ENCODE peak calls at places on chromosomes 2 and 18, in eight cellular contexts. U is testis, N is Calu3, D is transverse colon, Q is endothelial cell, K is mucosa of descending colon, M is IMR-90, X is astrocyte of the cerebellum. Z is an unnamed sample.

GRCh38 chr2:210715560-210715959 is 159.2 kb downstream of the CPS1 start:
- DNase-seq in X (no peak), K (no peak), N (no peak), D (no peak), Q (no peak), M (no peak), U (peak; percentile 39), Z (no peak)

GRCh38 chr18:39845673-39846072 is 2109.4 kb upstream of the PIK3C3 start:
- DNase-seq in D (no peak), X (no peak), N (no peak), U (no peak), K (no peak), Q (no peak), M (no peak), Z (no peak)

GRCh38 chr2:76640905-76641304 is 881.3 kb downstream of the LRRTM4 start:
- DNase-seq in U (no peak), X (no peak), N (no peak), D (no peak), K (no peak), Q (no peak), M (no peak), Z (no peak)

GRCh38 chr2:225419033-225419432 is 19.5 kb downstream of the NYAP2 start:
- DNase-seq in X (no peak), K (no peak), M (no peak), U (no peak), N (no peak), D (no peak), Q (no peak), Z (no peak)

GRCh38 chr2:15985531-15985930 is 45.2 kb downstream of the MYCN start:
- DNase-seq in K (no peak), D (no peak), U (no peak), N (no peak), Q (no peak), M (no peak), X (no peak), Z (no peak)

GRCh38 chr2:61733563-61733962 is 120.3 kb downstream of the FAM161A start:
- DNase-seq in N (no peak), X (no peak), Q (no peak), K (no peak), M (peak; percentile 50), D (no peak), U (no peak), Z (no peak)

GRCh38 chr18:74499633-74500032 is 3.5 kb downstream of the CNDP2 start:
- DNase-seq in D (peak; percentile 84), Q (no peak), N (peak; percentile 66), M (no peak), U (no peak), X (no peak), K (peak; percentile 79), Z (peak; percentile 62)

GRCh38 chr2:142502402-142502801 is 371.6 kb upstream of the LRP1B start:
- DNase-seq in D (no peak), X (no peak), Q (no peak), U (no peak), K (no peak), N (no peak), M (no peak), Z (no peak)

GRCh38 chr2:160402997-160403979 is 90.3 kb downstream of the RBMS1 start:
- DNase-seq in Q (no peak), X (no peak), U (no peak), M (peak; percentile 68), D (no peak), N (no peak), K (no peak), Z (no peak)

GRCh38 chr2:60808330-60808801 is 52.3 kb downstream of the PAPOLG start:
- DNase-seq in N (no peak), K (no peak), Q (no peak), U (peak; percentile 35), M (no peak), X (no peak), D (no peak), Z (no peak)

GRCh38 chr18:76252880-76253279 is 242.2 kb downstream of the ZNF516 start:
- DNase-seq in K (no peak), U (no peak), N (no peak), Q (peak; percentile 43), M (peak; percentile 6), D (no peak), X (no peak), Z (no peak)

GRCh38 chr2:230472619-230473018 is 56.6 kb downstream of the SP100 start:
- DNase-seq in M (peak; percentile 59), D (no peak), N (no peak), K (no peak), Q (no peak), U (no peak), X (peak; percentile 1), Z (no peak)

GRCh38 chr18:48828713-48829442 is 121.9 kb downstream of the SMAD7 start:
- DNase-seq in D (no peak), Q (no peak), N (no peak), U (no peak), M (no peak), X (no peak), K (peak; percentile 25), Z (no peak)

GRCh38 chr2:30293303-30293912 is 62.1 kb downstream of the LBH start:
- DNase-seq in M (peak; percentile 100), K (no peak), Q (peak; percentile 7), U (no peak), D (no peak), X (peak; percentile 60), N (peak; percentile 41), Z (no peak)

GRCh38 chr18:48663931-48664847 is 125.4 kb downstream of the CTIF start:
- DNase-seq in K (peak; percentile 85), Q (peak; percentile 85), N (peak; percentile 87), M (peak; percentile 36), X (no peak), D (peak; percentile 75), U (peak; percentile 79), Z (peak; percentile 85)

GRCh38 chr2:208269091-208269490 is 3.0 kb downstream of the PIKFYVE start:
- DNase-seq in D (no peak), N (no peak), M (no peak), K (no peak), Q (no peak), X (no peak), U (no peak), Z (no peak)

GRCh38 chr2:208265371-208265806 is 666 bp upstream of the PIKFYVE start:
- DNase-seq in Q (peak; percentile 16), D (peak; percentile 36), M (peak; percentile 53), K (peak; percentile 45), N (no peak), X (no peak), U (peak; percentile 32), Z (peak; percentile 21)

GRCh38 chr2:208268553-208268952 is 2.5 kb downstream of the PIKFYVE start:
- DNase-seq in X (no peak), K (no peak), D (no peak), Q (no peak), U (no peak), N (no peak), M (no peak), Z (no peak)

GRCh38 chr2:208266641-208267335 is 733 bp downstream of the PIKFYVE start:
- DNase-seq in U (no peak), X (no peak), N (no peak), Q (no peak), D (no peak), M (peak; percentile 41), K (no peak), Z (no peak)

GRCh38 chr2:208265807-208266640 is at the start of gene PIKFYVE:
- DNase-seq in Q (peak; percentile 89), K (peak; percentile 93), N (peak; percentile 92), D (peak; percentile 95), M (peak; percentile 98), U (peak; percentile 98), X (peak; percentile 93), Z (peak; percentile 95)
- TF ChIP-seq CTCF in Q (no peak), K (no peak), N (no peak), D (no peak), M (no peak), U (no peak), X (no peak), Z (no peak)

GRCh38 chr18:33440011-33440383 is 524 bp downstream of the CCDC178 start:
- DNase-seq in D (peak; percentile 18), X (peak; percentile 70), U (peak; percentile 54), N (no peak), Q (peak; percentile 63), K (peak; percentile 42), M (peak; percentile 60), Z (peak; percentile 11)
- TF ChIP-seq CTCF in D (peak; percentile 42), X (peak; percentile 71), U (peak; percentile 45), N (no peak), Q (peak; percentile 23), K (no peak), M (peak; percentile 51), Z (peak; percentile 15)

GRCh38 chr2:159010340-159010739 is 41.9 kb downstream of the TANC1 start:
- DNase-seq in X (no peak), M (peak; percentile 80), N (no peak), K (no peak), Q (no peak), U (no peak), D (no peak), Z (no peak)
- TF ChIP-seq CTCF in X (no peak), M (no peak), N (no peak), K (no peak), Q (no peak), U (no peak), D (no peak), Z (no peak)

DNA sequence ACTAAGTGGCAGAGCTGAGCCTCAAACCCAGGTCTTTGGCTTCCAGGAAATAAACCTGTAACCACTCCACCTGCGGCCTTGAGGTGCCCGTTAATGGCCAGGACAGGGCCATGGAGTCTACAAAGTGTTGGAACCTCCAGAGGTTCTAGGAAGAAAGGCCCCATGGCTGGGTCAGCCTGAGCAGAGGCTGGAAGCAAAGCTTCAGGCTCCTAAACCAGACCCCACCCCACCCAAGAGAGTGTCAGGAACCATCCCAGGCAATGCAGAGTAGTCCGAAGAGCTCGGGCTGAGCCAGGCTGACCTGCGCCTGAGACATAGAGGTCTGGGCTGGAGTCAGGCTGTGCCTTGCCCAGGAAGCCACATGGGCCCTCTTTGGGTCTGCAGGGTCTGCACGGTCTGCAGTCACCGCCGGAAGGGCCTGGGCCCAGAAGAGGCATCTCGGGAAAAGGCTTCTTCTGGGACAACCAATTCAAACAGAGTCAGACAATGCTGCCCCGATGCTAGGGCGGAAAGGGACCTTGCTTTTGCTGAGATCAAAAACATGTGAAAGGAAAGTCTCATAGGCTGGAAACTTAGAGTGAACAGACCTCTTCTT is 6.4 kb downstream of the CIB4 start:
- DNase-seq in M (no peak), X (no peak), N (no peak), K (no peak), D (no peak), Q (no peak), U (no peak), Z (no peak)
- TF ChIP-seq CTCF in M (no peak), X (no peak), N (no peak), K (no peak), D (no peak), Q (no peak), U (no peak), Z (no peak)